ENCODE peak calls at places on chromosomes 6 and 20, in eight cellular contexts. D is Peyer's patch, Q is breast epithelium, G is esophagus squamous epithelium, P is ovary, H is stomach, Z is esophagus muscularis mucosa, U is spleen. T is an unnamed sample.

GRCh38 chr20:38143646-38144554 is 21.2 kb downstream of the TGM2 start:
- DNase-seq in D (no peak), Q (no peak), G (no peak), P (no peak), H (peak; percentile 45), Z (no peak), U (no peak), T (peak; percentile 73)

GRCh38 chr6:97129111-97129510 is 153.9 kb downstream of the MMS22L start:
- DNase-seq in D (no peak), Q (no peak), G (no peak), P (no peak), H (no peak), Z (no peak), U (no peak), T (no peak)

GRCh38 chr20:63056236-63057132 is 49.7 kb upstream of the BHLHE23 start:
- DNase-seq in D (no peak), Q (no peak), G (no peak), P (no peak), H (peak; percentile 42), Z (no peak), U (peak; percentile 82), T (peak; percentile 29)

GRCh38 chr6:30763618-30764489 is 19.5 kb upstream of the IER3 start:
- DNase-seq in D (no peak), Q (peak; percentile 70), G (no peak), P (no peak), H (no peak), Z (no peak), U (no peak), T (peak; percentile 71)

GRCh38 chr6:37696220-37696840 is 1.4 kb downstream of the MDGA1 start:
- DNase-seq in D (no peak), Q (no peak), G (no peak), P (peak; percentile 22), H (peak; percentile 31), Z (no peak), U (peak; percentile 80), T (peak; percentile 39)

GRCh38 chr6:48765352-48765961 is 654.5 kb upstream of the PTCHD4 start:
- DNase-seq in D (no peak), Q (no peak), G (no peak), P (no peak), H (peak; percentile 32), Z (no peak), U (no peak), T (no peak)

GRCh38 chr20:57426156-57426769 is 35.1 kb downstream of the RBM38 start:
- DNase-seq in D (no peak), Q (no peak), G (no peak), P (no peak), H (no peak), Z (no peak), U (peak; percentile 54), T (no peak)

GRCh38 chr6:16503919-16504554 is 257.2 kb downstream of the ATXN1 start:
- DNase-seq in D (no peak), Q (no peak), G (no peak), P (no peak), H (no peak), Z (no peak), U (no peak), T (no peak)

GRCh38 chr6:137233561-137234504 is 14.6 kb upstream of the IFNGR1 start:
- DNase-seq in D (no peak), Q (no peak), G (no peak), P (no peak), H (no peak), Z (peak; percentile 85), U (no peak), T (no peak)

GRCh38 chr6:39962831-39963230 is 28.6 kb upstream of the MOCS1 start:
- DNase-seq in D (no peak), Q (no peak), G (no peak), P (no peak), H (no peak), Z (peak; percentile 8), U (no peak), T (no peak)

GRCh38 chr6:159715168-159715567 is 12.1 kb upstream of the WTAP start:
- DNase-seq in D (no peak), Q (no peak), G (no peak), P (no peak), H (no peak), Z (peak; percentile 19), U (no peak), T (no peak)

GRCh38 chr6:165245287-165245686 is 64.1 kb downstream of the C6orf118 start:
- DNase-seq in D (no peak), Q (no peak), G (no peak), P (no peak), H (no peak), Z (no peak), U (no peak), T (no peak)

GRCh38 chr20:21166801-21167200 is 40.9 kb downstream of the KIZ start:
- DNase-seq in D (no peak), Q (no peak), G (no peak), P (no peak), H (no peak), Z (no peak), U (no peak), T (no peak)

GRCh38 chr6:26199057-26199772 is 112.0 kb downstream of the HFE start:
- DNase-seq in D (peak; percentile 64), Q (peak; percentile 68), G (no peak), P (peak; percentile 65), H (peak; percentile 68), Z (peak; percentile 94), U (peak; percentile 96), T (peak; percentile 76)

GRCh38 chr20:59996112-59996511 is 37.9 kb downstream of the CDH26 start:
- DNase-seq in D (no peak), Q (no peak), G (no peak), P (no peak), H (no peak), Z (no peak), U (no peak), T (no peak)

GRCh38 chr6:97440590-97441176 is 157.7 kb upstream of the MMS22L start:
- DNase-seq in D (no peak), Q (no peak), G (no peak), P (no peak), H (no peak), Z (no peak), U (no peak), T (peak; percentile 17)

GRCh38 chr20:2101057-2101934 is at the start of gene STK35:
- DNase-seq in D (no peak), Q (peak; percentile 48), G (no peak), P (peak; percentile 74), H (no peak), Z (no peak), U (no peak), T (peak; percentile 92)

DNA sequence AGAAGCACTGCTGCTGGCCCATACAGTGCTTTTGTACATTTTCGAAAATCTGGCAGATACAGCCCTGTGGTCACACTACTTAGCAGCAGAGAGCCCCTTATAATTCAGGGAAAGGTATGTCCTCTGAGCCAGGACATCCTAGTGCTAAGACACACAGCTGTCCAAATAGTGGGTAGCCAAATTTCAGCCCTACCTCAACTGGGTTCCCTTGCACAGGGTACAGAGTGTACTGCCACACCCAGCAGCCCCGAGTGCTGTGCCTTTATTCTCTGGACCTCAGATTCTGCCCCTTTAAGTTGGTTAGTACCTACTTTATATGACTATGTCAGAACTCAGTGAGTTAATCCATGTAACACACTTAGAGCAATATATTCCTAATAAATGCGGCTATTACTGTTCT is 47.6 kb downstream of the PRPH2 start:
- DNase-seq in D (no peak), Q (no peak), G (no peak), P (no peak), H (no peak), Z (no peak), U (no peak), T (no peak)
- H3K36me3 ChIP-seq in D (no peaks in the 10 kb centered on the region), Q (peaks cover 16% of the 10 kb centered on the region), G (peaks cover 64% of the 10 kb centered on the region), P (no peaks in the 10 kb centered on the region), H (peaks cover 100% of the 10 kb centered on the region), Z (peaks cover 97% of the 10 kb centered on the region), U (peaks cover 9% of the 10 kb centered on the region), T (peaks cover 100% of the 10 kb centered on the region)

DNA sequence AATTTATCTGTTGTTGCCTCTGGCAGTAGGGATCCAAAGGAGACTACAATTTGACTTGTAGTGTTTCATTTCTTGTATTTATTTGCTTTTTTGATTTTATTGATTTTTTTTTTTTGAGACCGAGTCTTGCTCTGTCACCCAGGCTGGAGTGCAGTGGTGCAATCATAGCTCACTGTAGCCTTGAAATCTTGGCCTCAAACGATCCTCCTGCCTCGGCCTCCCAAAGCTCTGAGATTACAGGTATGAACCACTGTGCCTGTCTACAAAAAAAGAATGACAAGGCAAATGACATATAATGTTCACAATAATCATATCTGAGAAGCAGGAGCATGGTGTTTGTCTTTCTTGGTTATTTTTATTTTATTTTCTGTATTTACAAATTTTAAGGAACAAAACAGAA is 117.6 kb upstream of the RNF24 start:
- DNase-seq in D (no peak), Q (no peak), G (no peak), P (no peak), H (no peak), Z (no peak), U (no peak), T (no peak)
- TF ChIP-seq POLR2A in D (no peak), Q (no peak), G (no peak), P (no peak), H (no peak), Z (no peak), U (no peak), T (no peak)

GRCh38 chr6:44221291-44221960 is 2.0 kb upstream of the SLC29A1 start:
- DNase-seq in D (peak; percentile 65), Q (peak; percentile 99), G (peak; percentile 32), P (peak; percentile 84), H (peak; percentile 97), Z (peak; percentile 97), U (peak; percentile 94), T (peak; percentile 96)

GRCh38 chr6:44219815-44220784 is 3.3 kb upstream of the SLC29A1 start:
- DNase-seq in D (no peak), Q (no peak), G (no peak), P (no peak), H (no peak), Z (no peak), U (peak; percentile 54), T (no peak)

GRCh38 chr6:44222486-44222986 is 859 bp upstream of the SLC29A1 start:
- DNase-seq in D (no peak), Q (no peak), G (no peak), P (no peak), H (no peak), Z (no peak), U (no peak), T (no peak)

GRCh38 chr6:44221961-44222335 is 1.4 kb upstream of the SLC29A1 start:
- DNase-seq in D (no peak), Q (no peak), G (no peak), P (no peak), H (no peak), Z (no peak), U (no peak), T (no peak)

DNA sequence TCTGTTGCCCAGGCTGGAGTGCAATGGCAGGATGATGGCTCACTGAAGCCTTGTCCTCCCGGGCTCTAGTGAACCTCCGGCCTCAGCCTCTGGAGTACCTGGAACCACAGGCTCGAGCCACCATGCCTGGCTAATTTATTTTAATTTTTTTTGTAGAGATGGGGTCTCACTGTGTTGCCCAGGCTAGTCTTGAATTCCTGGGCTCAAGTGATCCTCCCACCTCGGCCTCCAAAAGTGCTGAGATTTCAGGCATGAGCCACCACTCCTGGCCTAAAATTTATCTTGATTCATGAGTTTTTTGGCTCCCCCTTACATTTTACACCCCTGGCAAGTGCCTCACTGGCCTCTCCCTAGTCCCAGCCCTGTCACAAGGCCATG is 2.5 kb upstream of the SLC29A1 start:
- DNase-seq in D (no peak), Q (no peak), G (no peak), P (no peak), H (no peak), Z (no peak), U (no peak), T (no peak)
- H3K4me3 ChIP-seq in D (no peak overlapping the region), Q (no peak overlapping the region), G (no peak overlapping the region), P (no peak overlapping the region), H (no peak overlapping the region), Z (peak overlapping the region; percentile 75), U (no peak overlapping the region), T (no peak overlapping the region)

GRCh38 chr6:36492092-36492491 is 49.3 kb downstream of the KCTD20 start:
- DNase-seq in D (no peak), Q (no peak), G (no peak), P (no peak), H (no peak), Z (no peak), U (no peak), T (no peak)
- H3K36me3 ChIP-seq in D (no peaks in the 10 kb centered on the region), Q (peaks cover 9% of the 10 kb centered on the region), G (peaks cover 20% of the 10 kb centered on the region), P (no peaks in the 10 kb centered on the region), H (peaks cover 76% of the 10 kb centered on the region), Z (peaks cover 38% of the 10 kb centered on the region), U (peaks cover 3% of the 10 kb centered on the region), T (no peaks in the 10 kb centered on the region)

T was measured in right lobe of liver.